ENCODE peak calls at places on chromosome 16, in nine cellular contexts. L, Q, Y, T, Z, E, O, I and V are unnamed samples.

GRCh38 chr16:48300391-48300856 is 53.1 kb upstream of the ABCC11 start:
- DNase-seq in L (no peak), Q (no peak), Y (peak), T (no peak), Z (peak), E (peak), O (no peak), I (no peak), V (no peak)

GRCh38 chr16:73298562-73298961 is 250.6 kb upstream of the ZFHX3 start:
- DNase-seq in L (no peak), Q (peak), Y (peak), T (no peak), Z (peak), E (no peak), O (no peak), I (no peak), V (no peak)

GRCh38 chr16:70738083-70738977 is 52.5 kb upstream of the MTSS2 start:
- DNase-seq in L (peak), Q (peak), Y (peak), T (no peak), Z (peak), E (peak), O (no peak), I (peak), V (peak)

GRCh38 chr16:76450890-76451289 is 173.7 kb downstream of the CNTNAP4 start:
- DNase-seq in L (no peak), Q (no peak), Y (no peak), T (peak), Z (no peak), E (no peak), O (no peak), I (no peak), V (no peak)

GRCh38 chr16:35492225-35492624 is 2032.8 kb downstream of the TP53TG3F start:
- DNase-seq in L (no peak), Q (peak), Y (no peak), T (peak), Z (no peak), E (no peak), O (no peak), I (no peak), V (no peak)

GRCh38 chr16:82439678-82440293 is 187.0 kb upstream of the CDH13 start:
- DNase-seq in L (no peak), Q (no peak), Y (no peak), T (no peak), Z (peak), E (no peak), O (no peak), I (no peak), V (no peak)

GRCh38 chr16:59042296-59042695 is 308.2 kb upstream of the GOT2 start:
- DNase-seq in L (no peak), Q (no peak), Y (peak), T (no peak), Z (no peak), E (no peak), O (no peak), I (no peak), V (no peak)

GRCh38 chr16:67277294-67277998 is 1.9 kb upstream of the PLEKHG4 start:
- DNase-seq in L (no peak), Q (no peak), Y (peak), T (peak), Z (peak), E (peak), O (no peak), I (peak), V (peak)

GRCh38 chr16:55662641-55663040 is 6.9 kb downstream of the SLC6A2 start:
- DNase-seq in L (no peak), Q (no peak), Y (no peak), T (no peak), Z (no peak), E (peak), O (no peak), I (no peak), V (no peak)

GRCh38 chr16:57984443-57985203 is 13.7 kb upstream of the CNGB1 start:
- DNase-seq in L (peak), Q (peak), Y (peak), T (peak), Z (peak), E (peak), O (no peak), I (peak), V (peak)